ENCODE peak calls at places on chromosomes 1 and 21, in four cellular contexts. R, H, V and Q are unnamed samples.

GRCh38 chr1:50611675-50612074 is 188.4 kb upstream of the DMRTA2 start:
- DNase-seq in H (no peak), R (no peak), V (no peak), Q (no peak)

GRCh38 chr1:2558420-2558819 is 2.2 kb downstream of the TNFRSF14 start:
- DNase-seq in H (no peak), V (no peak), R (no peak), Q (no peak)

GRCh38 chr1:45282346-45282745 is 44.3 kb upstream of the HPDL start:
- DNase-seq in V (no peak), R (no peak), H (no peak), Q (no peak)

GRCh38 chr1:40844887-40845878 is 17.0 kb downstream of the CITED4 start:
- DNase-seq in R (no peak), H (no peak), V (no peak), Q (no peak)

GRCh38 chr1:66505671-66506392 is 28.1 kb upstream of the SGIP1 start:
- DNase-seq in R (no peak), V (no peak), H (no peak), Q (no peak)

GRCh38 chr1:56709995-56710394 is 64.9 kb downstream of the PRKAA2 start:
- DNase-seq in H (no peak), V (no peak), R (no peak), Q (no peak)

GRCh38 chr21:25215698-25216384 is 391.4 kb downstream of the MRPL39 start:
- DNase-seq in H (no peak), V (no peak), R (no peak), Q (no peak)

GRCh38 chr1:6052543-6053205 is 7.0 kb downstream of the KCNAB2 start:
- DNase-seq in V (peak), R (peak), H (no peak), Q (peak)

GRCh38 chr1:173114381-173114780 is 63.6 kb upstream of the TNFSF18 start:
- DNase-seq in V (no peak), R (no peak), H (no peak), Q (no peak)

DNA sequence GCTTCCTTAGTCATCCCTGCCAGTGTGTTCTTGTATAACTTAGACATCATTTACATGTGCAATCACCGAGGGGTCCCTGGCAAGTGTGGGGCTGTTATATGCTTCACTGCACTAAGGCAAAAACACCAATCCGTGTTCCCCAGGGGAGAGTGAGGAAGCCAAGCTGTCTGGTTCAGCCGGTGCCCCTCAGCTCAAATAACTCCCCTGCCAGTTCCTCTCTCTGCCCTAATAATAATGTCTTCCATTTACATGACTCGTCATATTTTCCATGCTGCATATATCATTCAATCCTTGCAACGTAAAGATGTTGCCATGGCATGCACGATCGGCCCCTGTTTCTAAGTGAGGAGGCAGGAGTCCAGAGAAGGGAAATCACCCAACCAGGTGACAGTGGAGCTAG is 24.4 kb upstream of the NDC1 start:
- DNase-seq in R (no peak), V (no peak), H (no peak), Q (no peak)
- TF ChIP-seq ELF1 in R (no peak), V (no peak), H (no peak), Q (no peak)

GRCh38 chr1:90045853-90046563 is 51.1 kb downstream of the ZNF326 start:
- DNase-seq in R (peak), H (peak), V (peak), Q (peak)
- TF ChIP-seq ELF1 in R (no peak), H (no peak), V (no peak), Q (no peak)

DNA sequence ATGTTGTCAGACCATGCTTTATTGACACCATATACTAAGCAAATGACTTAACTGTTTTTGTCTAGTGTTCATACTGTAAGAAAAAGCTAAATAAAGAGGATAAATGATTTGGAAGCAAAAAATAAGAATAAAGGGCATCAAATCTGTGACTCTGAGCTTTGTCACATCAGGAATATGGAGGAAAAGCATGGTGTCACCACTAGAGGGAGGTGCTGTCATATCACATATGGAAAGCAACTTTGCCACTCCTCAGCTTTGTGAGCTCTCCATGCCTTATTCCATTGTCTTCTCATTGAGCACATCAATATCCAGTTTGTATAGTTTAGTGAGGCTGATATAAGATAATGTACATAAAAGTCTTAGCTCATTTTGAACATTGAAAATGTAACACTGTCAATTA is 20.8 kb upstream of the GBP1 start:
- DNase-seq in V (peak), R (peak), H (peak), Q (peak)
- TF ChIP-seq ELF1 in V (no peak), R (no peak), H (no peak), Q (no peak)

GRCh38 chr1:110421159-110421777 is 13.8 kb upstream of the LAMTOR5 start:
- DNase-seq in R (peak), H (no peak), V (no peak), Q (no peak)
- TF ChIP-seq ELF1 in R (no peak), H (no peak), V (no peak), Q (no peak)